ENCODE peak calls at places on chromosomes 2 and 18, in five cellular contexts. T, M, K, Q and X are unnamed samples.

GRCh38 chr2:52084760-52085159 is 1052.8 kb upstream of the NRXN1 start:
- DNase-seq in T (no peak), Q (no peak), K (no peak), M (no peak), X (no peak)

GRCh38 chr18:34457761-34458160 is 233.0 kb upstream of the NOL4 start:
- DNase-seq in M (no peak), Q (no peak), K (no peak), T (no peak), X (no peak)

GRCh38 chr2:71925268-71926097 is 222.2 kb downstream of the CYP26B1 start:
- DNase-seq in Q (peak; percentile 47), M (no peak), K (peak; percentile 15), T (no peak), X (no peak)

GRCh38 chr18:61901334-61901986 is 8.7 kb upstream of the RNF152 start:
- DNase-seq in Q (peak; percentile 73), M (no peak), K (peak; percentile 59), T (peak; percentile 54), X (peak; percentile 65)

GRCh38 chr2:240851078-240851861 is 17.4 kb upstream of the AGXT start:
- DNase-seq in K (peak; percentile 81), T (peak; percentile 79), Q (peak; percentile 87), M (peak; percentile 84), X (peak; percentile 88)

GRCh38 chr2:132607407-132607806 is 62.6 kb downstream of the LYPD1 start:
- DNase-seq in T (no peak), K (no peak), Q (no peak), M (no peak), X (no peak)

GRCh38 chr18:52685316-52685715 is 345.3 kb downstream of the DCC start:
- DNase-seq in T (no peak), M (no peak), K (no peak), Q (no peak), X (no peak)

GRCh38 chr18:75052475-75052874 is 156.5 kb downstream of the PTGR3 start:
- DNase-seq in Q (no peak), K (no peak), M (no peak), T (no peak), X (no peak)

GRCh38 chr2:159297042-159297707 is 10.7 kb upstream of the WDSUB1 start:
- DNase-seq in T (no peak), M (no peak), Q (no peak), K (no peak), X (no peak)

GRCh38 chr18:13387856-13388548 is 169.4 kb downstream of the LDLRAD4 start:
- DNase-seq in K (no peak), Q (no peak), M (no peak), T (no peak), X (no peak)

GRCh38 chr2:63484481-63484880 is 103.8 kb downstream of the WDPCP start:
- DNase-seq in Q (no peak), T (no peak), K (no peak), M (no peak), X (no peak)

GRCh38 chr2:219178377-219179175 is 501 bp downstream of the RETREG2 start:
- DNase-seq in T (no peak), M (peak; percentile 43), K (peak; percentile 24), Q (peak; percentile 73), X (peak; percentile 38)

GRCh38 chr2:11495844-11496271 is 29.9 kb upstream of the E2F6 start:
- DNase-seq in T (no peak), M (no peak), Q (peak; percentile 24), K (no peak), X (no peak)

GRCh38 chr2:218648473-218649100 is 10.8 kb downstream of the ZNF142 start:
- DNase-seq in M (peak; percentile 46), T (peak; percentile 71), K (peak; percentile 80), Q (peak; percentile 74), X (peak; percentile 81)

GRCh38 chr2:62229082-62229620 is 33.2 kb downstream of the B3GNT2 start:
- DNase-seq in Q (no peak), M (no peak), T (peak; percentile 15), K (no peak), X (no peak)

GRCh38 chr2:26590960-26591618 is 50.1 kb downstream of the CIB4 start:
- DNase-seq in T (no peak), K (no peak), Q (no peak), M (no peak), X (no peak)

GRCh38 chr18:74040459-74041332 is 106.9 kb downstream of the FBXO15 start:
- DNase-seq in K (peak; percentile 22), M (no peak), Q (peak; percentile 68), T (no peak), X (peak; percentile 49)

GRCh38 chr2:240350696-240351087 is 84.8 kb upstream of the GPC1 start:
- DNase-seq in K (no peak), M (no peak), Q (no peak), T (no peak), X (no peak)

GRCh38 chr18:28457784-28458183 is 280.9 kb upstream of the CDH2 start:
- DNase-seq in M (no peak), T (no peak), Q (peak; percentile 34), K (no peak), X (no peak)

GRCh38 chr2:205474746-205475145 is 207.6 kb upstream of the NRP2 start:
- DNase-seq in K (no peak), M (no peak), T (no peak), Q (no peak), X (no peak)

GRCh38 chr2:170396799-170397459 is 219.0 kb downstream of the MYO3B start:
- DNase-seq in K (peak; percentile 19), Q (peak; percentile 19), T (peak; percentile 28), M (no peak), X (no peak)

GRCh38 chr2:31523871-31524492 is 56.8 kb downstream of the SRD5A2 start:
- DNase-seq in T (peak; percentile 68), K (peak; percentile 62), Q (peak; percentile 75), M (peak; percentile 23), X (peak; percentile 76)

GRCh38 chr2:201322772-201323171 is 34.4 kb downstream of the FLACC1 start:
- DNase-seq in M (no peak), Q (no peak), K (no peak), T (peak; percentile 2), X (no peak)

GRCh38 chr18:38940863-38941531 is 1375.4 kb upstream of the CELF4 start:
- DNase-seq in Q (peak; percentile 69), K (peak; percentile 70), T (peak; percentile 69), M (no peak), X (peak; percentile 63)

GRCh38 chr2:101778102-101778501 is 80.6 kb downstream of the MAP4K4 start:
- DNase-seq in Q (no peak), K (no peak), T (no peak), M (no peak), X (no peak)

GRCh38 chr2:101775636-101776035 is 78.1 kb downstream of the MAP4K4 start:
- DNase-seq in T (no peak), M (no peak), K (no peak), Q (no peak), X (no peak)

GRCh38 chr2:101779190-101779589 is 81.7 kb downstream of the MAP4K4 start:
- DNase-seq in M (no peak), K (no peak), T (no peak), Q (no peak), X (no peak)

GRCh38 chr2:101776172-101777043 is 78.9 kb downstream of the MAP4K4 start:
- DNase-seq in K (peak; percentile 60), T (no peak), M (no peak), Q (peak; percentile 52), X (no peak)

DNA sequence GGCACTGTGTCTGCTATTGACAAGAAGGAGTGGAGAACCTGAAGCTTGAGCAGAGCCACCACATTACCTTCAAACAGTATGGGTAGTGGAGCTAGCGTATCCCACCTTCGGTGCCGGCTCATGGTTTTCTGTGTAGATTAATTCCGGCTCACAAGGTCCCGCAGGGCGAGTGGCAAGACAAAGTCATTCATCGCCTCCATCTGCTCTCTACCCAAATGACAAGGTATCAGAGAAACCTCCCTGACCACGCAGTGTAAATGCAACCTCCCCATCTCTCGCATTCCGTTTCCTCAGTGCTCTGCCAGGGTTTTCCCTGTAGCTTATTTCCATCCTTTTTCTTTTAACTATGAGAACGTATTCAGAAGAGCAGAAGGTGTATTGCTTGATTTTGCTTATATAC is 79.8 kb downstream of the MAP4K4 start:
- DNase-seq in M (no peak), Q (no peak), K (no peak), T (no peak), X (no peak)
- H3K27ac ChIP-seq in M (no peak overlapping the region), Q (no peak overlapping the region), K (no peak overlapping the region), T (no peak overlapping the region), X (no peak overlapping the region)

GRCh38 chr2:46308629-46309028 is 11.4 kb downstream of the EPAS1 start:
- DNase-seq in M (no peak), K (no peak), Q (no peak), T (no peak), X (no peak)

GRCh38 chr2:46308081-46308480 is 10.9 kb downstream of the EPAS1 start:
- DNase-seq in Q (no peak), T (no peak), K (no peak), M (no peak), X (no peak)

GRCh38 chr2:46310446-46310845 is 13.2 kb downstream of the EPAS1 start:
- DNase-seq in T (no peak), Q (no peak), K (no peak), M (no peak), X (no peak)

GRCh38 chr2:46306988-46307655 is 9.9 kb downstream of the EPAS1 start:
- DNase-seq in T (no peak), K (peak; percentile 56), Q (no peak), M (peak; percentile 47), X (no peak)

GRCh38 chr2:46309052-46309953 is 12.1 kb downstream of the EPAS1 start:
- DNase-seq in Q (peak; percentile 53), K (no peak), M (no peak), T (no peak), X (no peak)
- H3K4me1 ChIP-seq in Q (peaks cover 52% of the 10 kb centered on the region), K (peaks cover 100% of the 10 kb centered on the region), M (peaks cover 100% of the 10 kb centered on the region), T (peaks cover 28% of the 10 kb centered on the region), X (no peaks in the 10 kb centered on the region)

DNA sequence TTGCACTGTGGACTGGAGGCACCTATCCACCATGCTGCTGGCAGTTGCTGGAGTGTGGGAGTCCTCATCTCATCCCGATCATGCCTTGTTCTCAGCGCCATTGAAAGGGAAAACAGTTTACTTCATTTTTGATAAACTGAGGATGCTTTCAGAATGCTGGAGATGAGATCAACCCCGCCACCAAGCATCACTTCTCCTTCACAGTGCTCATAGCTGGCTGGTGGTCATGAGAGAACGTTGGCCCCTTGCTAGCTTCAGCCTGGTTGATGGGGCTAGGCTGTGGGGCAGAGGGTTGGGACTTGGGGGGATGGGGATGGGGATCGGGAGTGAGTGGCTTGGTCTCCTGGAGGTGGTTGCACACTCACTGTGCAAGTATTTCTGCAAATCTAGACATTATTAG is 30.1 kb downstream of the SOX11 start:
- DNase-seq in M (no peak), K (no peak), Q (no peak), T (no peak), X (no peak)
- H3K4me3 ChIP-seq in M (no peak overlapping the region), K (no peak overlapping the region), Q (no peak overlapping the region), T (no peak overlapping the region), X (no peak overlapping the region)

DNA sequence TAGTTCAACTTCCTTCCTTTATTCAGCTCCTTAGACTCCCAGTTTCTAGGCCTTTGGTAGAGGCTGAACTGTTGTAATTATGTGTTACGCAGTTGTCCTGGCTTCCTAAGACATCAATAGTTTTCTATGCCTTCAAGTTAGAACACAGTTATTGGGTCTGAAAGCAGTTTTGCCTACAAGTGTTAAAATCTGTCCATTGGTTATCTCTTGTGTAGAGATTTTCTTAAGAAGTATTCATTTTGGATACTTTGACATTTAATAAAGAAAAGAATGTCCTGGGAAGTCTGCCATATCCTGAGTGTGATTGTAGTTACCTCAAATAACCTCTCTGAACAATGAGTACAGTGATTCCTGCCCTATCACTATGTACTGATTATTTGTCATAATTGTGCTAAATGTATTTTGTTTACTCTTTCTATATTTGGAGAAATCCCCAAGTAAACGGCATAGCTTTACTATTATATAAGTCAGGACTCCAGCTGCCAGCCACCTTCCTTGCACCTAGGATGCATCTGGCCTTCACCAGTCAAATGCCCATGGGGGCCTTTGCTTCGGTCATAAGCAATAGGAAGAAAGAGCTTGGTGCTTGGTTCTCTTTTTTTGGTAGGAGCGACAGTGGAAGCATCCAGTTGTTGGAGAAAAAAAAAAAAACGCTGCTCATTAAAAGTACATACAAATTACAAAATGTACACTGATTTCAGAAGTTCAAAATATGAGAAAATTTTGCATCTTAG is 449.5 kb upstream of the PKDCC start:
- DNase-seq in Q (no peak), K (no peak), T (peak; percentile 38), M (peak; percentile 12), X (no peak)
- H3K27ac ChIP-seq in Q (no peak overlapping the region), K (no peak overlapping the region), T (no peak overlapping the region), M (peak overlapping the region; percentile 76), X (no peak overlapping the region)